ENCODE peak calls at places on chromosomes 2 and 18, in eight cellular contexts. Z is mucosa of descending colon, M is Peyer's patch, S is aorta, V is adrenal gland, C is tibial nerve, L is left ventricle myocardium inferior, H is K562. B is an unnamed sample. For H3K36me3, H3K4me1 and H3K9me3, the result is how much of the 10 kb centered on the place peaks cover.

GRCh38 chr2:7448578-7449264 is 531.5 kb downstream of the RNF144A start:
- DNase-seq in Z (no peak), V (no peak), C (no peak), M (no peak), S (no peak), H (no peak), L (no peak), B (no peak)

GRCh38 chr2:183250061-183250460 is 125.8 kb downstream of the NUP35 start:
- DNase-seq in M (no peak), C (no peak), S (no peak), Z (no peak), V (no peak), H (no peak), L (no peak), B (no peak)

GRCh38 chr18:76466410-76466991 is 28.5 kb downstream of the ZNF516 start:
- DNase-seq in H (no peak), M (no peak), V (peak), L (no peak), S (no peak), C (no peak), Z (no peak), B (no peak)

GRCh38 chr2:49178656-49179055 is 24.3 kb upstream of the FSHR start:
- DNase-seq in H (no peak), S (no peak), V (no peak), L (no peak), M (no peak), C (no peak), Z (no peak), B (no peak)

GRCh38 chr2:43542285-43542933 is 53.4 kb downstream of the THADA start:
- DNase-seq in M (no peak), S (no peak), V (no peak), Z (no peak), H (peak), L (no peak), C (no peak), B (no peak)

GRCh38 chr2:214244847-214245246 is 166.0 kb upstream of the VWC2L start:
- DNase-seq in L (no peak), M (no peak), S (no peak), C (no peak), H (no peak), V (no peak), Z (no peak), B (no peak)

GRCh38 chr2:134396493-134396892 is 142.6 kb downstream of the MGAT5 start:
- DNase-seq in H (no peak), Z (peak), V (no peak), C (no peak), S (no peak), L (no peak), M (no peak), B (no peak)

GRCh38 chr2:73935641-73936040 is 9.0 kb downstream of the DGUOK start:
- DNase-seq in H (no peak), V (no peak), S (no peak), C (no peak), Z (no peak), L (no peak), M (no peak), B (no peak)

GRCh38 chr2:20635096-20635475 is 15.8 kb downstream of the HS1BP3 start:
- DNase-seq in L (peak), Z (peak), M (no peak), V (no peak), C (no peak), H (no peak), S (peak), B (no peak)

GRCh38 chr2:85789271-85789670 is 35.5 kb downstream of the ATOH8 start:
- DNase-seq in H (no peak), L (no peak), V (no peak), M (no peak), S (no peak), Z (no peak), C (no peak), B (no peak)

GRCh38 chr18:34495434-34495833 is 214.7 kb upstream of the DTNA start:
- DNase-seq in V (no peak), H (no peak), Z (no peak), M (no peak), L (no peak), S (no peak), C (no peak), B (no peak)

GRCh38 chr2:142100139-142100873 is 30.5 kb downstream of the LRP1B start:
- DNase-seq in L (no peak), H (no peak), V (no peak), Z (no peak), C (no peak), M (no peak), S (no peak), B (no peak)

GRCh38 chr2:222421626-222422025 is 2.7 kb upstream of the SGPP2 start:
- DNase-seq in C (no peak), M (no peak), Z (no peak), V (no peak), S (no peak), L (no peak), H (no peak), B (no peak)

GRCh38 chr18:67216846-67217245 is 299.7 kb downstream of the DSEL start:
- DNase-seq in C (no peak), V (no peak), M (no peak), S (no peak), H (no peak), Z (no peak), L (no peak), B (no peak)

GRCh38 chr2:207805566-207806226 is 36.0 kb upstream of the FZD5 start:
- DNase-seq in C (no peak), L (no peak), V (no peak), S (no peak), Z (no peak), M (no peak), H (no peak), B (no peak)

GRCh38 chr2:241656190-241656741 is 18.8 kb downstream of the ATG4B start:
- DNase-seq in H (no peak), L (peak), C (no peak), V (no peak), Z (no peak), M (no peak), S (no peak), B (no peak)

GRCh38 chr2:241660593-241661213 is 23.2 kb downstream of the ATG4B start:
- DNase-seq in L (no peak), Z (no peak), C (no peak), S (no peak), H (no peak), V (no peak), M (no peak), B (no peak)

GRCh38 chr2:241659150-241659739 is 21.8 kb downstream of the ATG4B start:
- DNase-seq in S (no peak), H (peak), L (peak), V (peak), Z (peak), M (peak), C (peak), B (peak)

GRCh38 chr2:241657851-241658254 is 20.4 kb downstream of the ATG4B start:
- DNase-seq in C (no peak), L (no peak), H (no peak), Z (no peak), V (no peak), S (no peak), M (no peak), B (no peak)

GRCh38 chr2:241658296-241658695 is 20.8 kb downstream of the ATG4B start:
- DNase-seq in C (no peak), H (no peak), V (no peak), Z (no peak), S (no peak), L (no peak), M (no peak), B (no peak)
- H3K36me3 ChIP-seq in C (under half), H (under half), V (half or more), Z (under half), S (under half), L (half or more), M (under half), B (half or more)

DNA sequence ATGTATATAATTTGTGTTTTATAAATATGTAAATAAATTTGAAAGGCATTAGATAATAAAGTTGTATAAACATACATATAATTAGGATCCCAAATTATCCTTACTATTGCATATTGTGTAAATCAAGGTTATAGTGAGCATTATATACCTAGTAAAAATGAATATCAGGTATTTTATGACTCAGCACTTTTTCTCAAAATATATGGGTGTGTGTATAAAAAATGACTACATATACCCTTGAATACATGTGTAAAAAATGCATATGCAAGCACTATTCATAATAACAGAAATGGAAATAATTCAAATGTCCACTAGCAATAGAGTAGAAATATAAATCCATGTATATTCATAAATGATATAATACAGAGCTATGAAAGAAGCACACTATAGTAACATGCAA is 870.9 kb upstream of the CNTNAP5 start:
- DNase-seq in Z (no peak), L (no peak), M (no peak), V (no peak), H (no peak), S (no peak), C (no peak), B (no peak)
- H3K4me1 ChIP-seq in Z (under half), L (under half), M (under half), V (under half), H (under half), S (under half), C (under half), B (under half)

DNA sequence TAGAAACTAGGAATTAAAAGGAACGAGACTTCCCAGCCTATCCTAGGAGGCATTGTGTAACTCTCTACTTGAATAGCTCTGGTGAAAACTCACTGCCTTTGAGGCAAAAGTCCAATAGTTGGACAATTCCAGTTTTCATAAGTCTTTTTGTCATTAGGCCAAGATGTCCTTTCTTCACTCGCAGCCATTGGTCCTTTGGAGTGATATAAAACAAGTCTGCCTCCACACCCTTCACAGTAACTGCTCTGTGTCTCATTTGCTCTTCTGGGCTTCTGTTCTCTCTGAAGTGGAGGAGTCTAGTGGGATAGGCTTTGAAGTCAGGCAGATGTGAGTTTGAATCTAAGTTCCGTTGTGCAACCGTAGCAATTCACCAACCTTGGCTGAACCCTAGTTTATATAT is 28.2 kb downstream of the ANTXR1 start:
- DNase-seq in C (no peak), H (no peak), S (no peak), Z (no peak), M (no peak), V (no peak), L (no peak), B (no peak)
- H3K9me3 ChIP-seq in C (under half), H (under half), S (under half), Z (under half), M (under half), V (under half), L (under half), B (under half)

GRCh38 chr2:19473415-19473814 is 115.0 kb upstream of the OSR1 start:
- DNase-seq in C (no peak), S (no peak), Z (no peak), V (no peak), M (no peak), H (no peak), L (no peak), B (no peak)
- H3K36me3 ChIP-seq in C (under half), S (under half), Z (under half), V (under half), M (under half), H (under half), L (under half), B (under half)

GRCh38 chr2:3297523-3297922 is 80.1 kb downstream of the EIPR1 start:
- DNase-seq in V (no peak), M (no peak), H (no peak), C (no peak), Z (no peak), S (no peak), L (no peak), B (no peak)
- H3K4me1 ChIP-seq in V (under half), M (under half), H (under half), C (under half), Z (under half), S (under half), L (under half), B (under half)

GRCh38 chr18:78728301-78729098 is 251.1 kb upstream of the SALL3 start:
- DNase-seq in S (peak), Z (no peak), V (no peak), C (no peak), M (no peak), L (no peak), H (no peak), B (no peak)

GRCh38 chr18:78727877-78728276 is 251.7 kb upstream of the SALL3 start:
- DNase-seq in H (no peak), C (no peak), Z (no peak), V (no peak), L (no peak), M (no peak), S (peak), B (no peak)

GRCh38 chr18:78730564-78731422 is 248.8 kb upstream of the SALL3 start:
- DNase-seq in V (no peak), M (no peak), C (no peak), H (no peak), L (no peak), Z (no peak), S (peak), B (no peak)

GRCh38 chr18:78727057-78727739 is 252.4 kb upstream of the SALL3 start:
- DNase-seq in L (no peak), Z (no peak), V (no peak), C (no peak), S (peak), M (no peak), H (no peak), B (no peak)

GRCh38 chr18:78729099-78729467 is 250.5 kb upstream of the SALL3 start:
- DNase-seq in H (no peak), C (no peak), Z (no peak), S (peak), V (no peak), M (no peak), L (no peak), B (no peak)
- H3K9me3 ChIP-seq in H (under half), C (under half), Z (under half), S (under half), V (under half), M (under half), L (under half), B (under half)